ENCODE peak calls at places on chromosomes 3 and 15, in four cellular contexts. P, O, Q and G are unnamed samples.

GRCh38 chr3:77191640-77192039 is 151.7 kb downstream of the ROBO2 start:
- DNase-seq in P (no peak), O (no peak), Q (no peak), G (no peak)

GRCh38 chr15:63968122-63968524 is 78.2 kb downstream of the DAPK2 start:
- DNase-seq in P (no peak), O (no peak), Q (no peak), G (no peak)

GRCh38 chr3:43587303-43587702 is 34.5 kb downstream of the ANO10 start:
- DNase-seq in P (no peak), O (no peak), Q (no peak), G (no peak)

GRCh38 chr3:55226696-55227095 is 260.4 kb downstream of the WNT5A start:
- DNase-seq in P (no peak), O (no peak), Q (no peak), G (no peak)

GRCh38 chr15:91652610-91653207 is 200.8 kb upstream of the SLCO3A1 start:
- DNase-seq in P (no peak), O (no peak), Q (no peak), G (no peak)

GRCh38 chr15:78265752-78266224 is 1.4 kb downstream of the DNAJA4 start:
- DNase-seq in P (peak), O (no peak), Q (no peak), G (no peak)

GRCh38 chr3:16072420-16073110 is 101.9 kb upstream of the GALNT15 start:
- DNase-seq in P (peak), O (no peak), Q (no peak), G (no peak)

GRCh38 chr3:77039606-77040553 is at the start of gene ROBO2:
- DNase-seq in P (peak), O (peak), Q (peak), G (peak)

GRCh38 chr3:173065543-173065970 is 75.5 kb downstream of the SPATA16 start:
- DNase-seq in P (peak), O (no peak), Q (no peak), G (no peak)

GRCh38 chr3:197050511-197050910 is 20.9 kb upstream of the MELTF start:
- DNase-seq in P (no peak), O (no peak), Q (no peak), G (no peak)

GRCh38 chr15:69593981-69594966 is 141.7 kb downstream of the RPLP1 start:
- DNase-seq in P (peak), O (no peak), Q (peak), G (peak)

GRCh38 chr3:152583913-152584312 is 251.0 kb upstream of the P2RY1 start:
- DNase-seq in P (no peak), O (no peak), Q (no peak), G (no peak)

GRCh38 chr3:58306662-58307286 is 454 bp downstream of the HTD2 start:
- DNase-seq in P (peak), O (peak), Q (peak), G (peak)

GRCh38 chr3:38843898-38844297 is 27.9 kb upstream of the SCN10A start:
- DNase-seq in P (peak), O (peak), Q (no peak), G (peak)

GRCh38 chr3:13561967-13562366 is 13.0 kb downstream of the FBLN2 start:
- DNase-seq in P (no peak), O (no peak), Q (no peak), G (no peak)

GRCh38 chr3:65636326-65636725 is 402.4 kb downstream of the MAGI1 start:
- DNase-seq in P (no peak), O (no peak), Q (peak), G (no peak)

GRCh38 chr15:57375827-57376694 is at the start of gene CGNL1:
- DNase-seq in P (no peak), O (peak), Q (peak), G (peak)

GRCh38 chr3:112774293-112774926 is 72.3 kb downstream of the CD200R1L start:
- DNase-seq in P (peak), O (no peak), Q (no peak), G (peak)

GRCh38 chr15:101277038-101277822 is at the start of gene SELENOS:
- DNase-seq in P (peak), O (peak), Q (peak), G (peak)

GRCh38 chr15:58065445-58066041 is at the start of gene ALDH1A2:
- DNase-seq in P (no peak), O (peak), Q (peak), G (peak)

GRCh38 chr15:50358805-50359204 is 3.8 kb upstream of the GABPB1 start:
- DNase-seq in P (peak), O (peak), Q (peak), G (peak)
- TF ChIP-seq CTCF in P (peak), O (peak), Q (peak), G (peak)

GRCh38 chr3:124492824-124493223 is 237.4 kb upstream of the UMPS start:
- DNase-seq in P (peak), O (peak), Q (peak), G (peak)
- TF ChIP-seq CTCF in P (peak), O (no peak), Q (peak), G (peak)

GRCh38 chr3:26712211-26713026 is 89.8 kb downstream of the LRRC3B start:
- DNase-seq in P (peak), O (peak), Q (no peak), G (peak)
- TF ChIP-seq CTCF in P (peak), O (peak), Q (peak), G (peak)

DNA sequence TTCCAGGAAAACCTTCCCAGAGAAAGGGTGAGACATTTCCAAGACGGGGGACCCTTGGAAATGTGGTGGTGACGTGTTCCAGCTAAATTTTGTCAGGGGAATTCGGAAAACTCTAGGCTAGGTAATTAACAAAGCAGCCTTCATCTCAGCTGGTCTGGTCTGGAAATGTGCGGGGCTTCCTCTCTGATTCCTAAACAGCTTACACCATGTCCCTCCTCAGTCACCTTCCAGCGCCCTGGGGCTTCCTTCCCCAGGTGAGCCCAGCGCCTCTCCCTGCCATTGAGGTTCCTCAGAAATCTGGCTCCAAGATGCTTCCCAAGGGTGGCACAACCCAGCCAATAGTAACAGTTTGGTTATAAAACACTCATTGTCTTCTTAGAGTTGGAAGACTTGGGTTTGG is 571 bp downstream of the ACAD9 start:
- DNase-seq in P (no peak), O (no peak), Q (no peak), G (peak)
- TF ChIP-seq CTCF in P (no peak), O (no peak), Q (no peak), G (no peak)

GRCh38 chr3:120114376-120114775 is 20.1 kb upstream of the GSK3B start:
- DNase-seq in P (no peak), O (no peak), Q (no peak), G (no peak)
- TF ChIP-seq CTCF in P (no peak), O (no peak), Q (no peak), G (no peak)

GRCh38 chr3:10935846-10936631 is 56.5 kb upstream of the SLC6A1 start:
- DNase-seq in P (no peak), O (no peak), Q (no peak), G (no peak)

GRCh38 chr3:10933958-10934481 is 58.5 kb upstream of the SLC6A1 start:
- DNase-seq in P (peak), O (no peak), Q (no peak), G (no peak)

GRCh38 chr3:10933470-10933957 is 59.0 kb upstream of the SLC6A1 start:
- DNase-seq in P (no peak), O (no peak), Q (no peak), G (no peak)

GRCh38 chr3:10936686-10937085 is 55.9 kb upstream of the SLC6A1 start:
- DNase-seq in P (no peak), O (no peak), Q (peak), G (no peak)

DNA sequence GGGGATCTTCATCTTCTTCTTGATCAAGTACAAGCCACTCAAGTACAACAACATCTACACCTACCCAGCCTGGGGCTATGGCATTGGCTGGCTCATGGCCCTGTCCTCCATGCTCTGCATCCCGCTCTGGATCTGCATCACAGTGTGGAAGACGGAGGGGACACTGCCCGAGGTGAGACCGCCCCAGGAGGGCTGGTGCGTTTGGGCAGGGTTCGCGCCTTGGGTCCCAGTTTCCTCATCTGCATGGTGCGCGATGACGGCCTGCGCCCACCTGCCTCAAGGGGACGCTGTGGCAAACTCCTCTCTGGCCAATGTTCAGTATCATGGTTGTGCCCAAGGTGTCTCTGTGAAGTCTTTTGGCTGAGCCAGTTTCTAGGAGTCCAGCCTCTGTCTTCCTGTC is 57.5 kb upstream of the SLC6A1 start:
- DNase-seq in P (no peak), O (no peak), Q (no peak), G (no peak)
- TF ChIP-seq CTCF in P (no peak), O (no peak), Q (no peak), G (no peak)

GRCh38 chr3:98359250-98359649 is 5.6 kb downstream of the OR5K4 start:
- DNase-seq in P (no peak), O (no peak), Q (no peak), G (no peak)

GRCh38 chr3:98361289-98361688 is 7.6 kb downstream of the OR5K4 start:
- DNase-seq in P (no peak), O (no peak), Q (no peak), G (no peak)

GRCh38 chr3:98360681-98361080 is 7.0 kb downstream of the OR5K4 start:
- DNase-seq in P (no peak), O (no peak), Q (no peak), G (no peak)

GRCh38 chr3:98359993-98360675 is 6.5 kb downstream of the OR5K4 start:
- DNase-seq in P (no peak), O (no peak), Q (no peak), G (peak)
- TF ChIP-seq CTCF in P (no peak), O (no peak), Q (peak), G (no peak)

DNA sequence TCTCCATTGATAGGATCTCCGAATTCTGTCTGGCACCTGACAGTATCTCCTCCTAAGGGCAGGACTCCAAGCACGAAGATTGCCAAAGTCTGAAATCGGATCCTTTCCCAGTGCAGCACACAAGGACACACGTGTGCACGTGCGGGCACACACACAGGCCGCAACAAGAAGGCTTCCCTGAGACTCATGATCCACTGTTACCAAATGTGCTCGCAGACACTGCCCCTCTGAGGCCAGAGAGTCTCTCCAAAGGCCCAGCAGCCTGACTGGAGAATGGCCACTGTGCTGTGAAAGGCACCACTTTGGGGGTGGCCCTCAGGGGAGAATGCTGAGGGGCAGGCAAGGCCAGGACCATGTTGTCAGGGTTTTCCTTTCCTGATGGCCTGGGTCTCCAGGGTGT is 112.0 kb upstream of the ETV5 start:
- DNase-seq in P (no peak), O (no peak), Q (peak), G (no peak)
- TF ChIP-seq CTCF in P (no peak), O (no peak), Q (peak), G (no peak)

GRCh38 chr3:28922376-28922775 is 358.5 kb upstream of the RBMS3 start:
- DNase-seq in P (no peak), O (no peak), Q (no peak), G (no peak)

GRCh38 chr3:28915711-28916481 is 365.0 kb upstream of the RBMS3 start:
- DNase-seq in P (peak), O (peak), Q (peak), G (peak)

GRCh38 chr3:28917895-28918294 is 363.0 kb upstream of the RBMS3 start:
- DNase-seq in P (peak), O (no peak), Q (no peak), G (no peak)

GRCh38 chr3:28912120-28912885 is 368.6 kb upstream of the RBMS3 start:
- DNase-seq in P (peak), O (no peak), Q (no peak), G (no peak)

DNA sequence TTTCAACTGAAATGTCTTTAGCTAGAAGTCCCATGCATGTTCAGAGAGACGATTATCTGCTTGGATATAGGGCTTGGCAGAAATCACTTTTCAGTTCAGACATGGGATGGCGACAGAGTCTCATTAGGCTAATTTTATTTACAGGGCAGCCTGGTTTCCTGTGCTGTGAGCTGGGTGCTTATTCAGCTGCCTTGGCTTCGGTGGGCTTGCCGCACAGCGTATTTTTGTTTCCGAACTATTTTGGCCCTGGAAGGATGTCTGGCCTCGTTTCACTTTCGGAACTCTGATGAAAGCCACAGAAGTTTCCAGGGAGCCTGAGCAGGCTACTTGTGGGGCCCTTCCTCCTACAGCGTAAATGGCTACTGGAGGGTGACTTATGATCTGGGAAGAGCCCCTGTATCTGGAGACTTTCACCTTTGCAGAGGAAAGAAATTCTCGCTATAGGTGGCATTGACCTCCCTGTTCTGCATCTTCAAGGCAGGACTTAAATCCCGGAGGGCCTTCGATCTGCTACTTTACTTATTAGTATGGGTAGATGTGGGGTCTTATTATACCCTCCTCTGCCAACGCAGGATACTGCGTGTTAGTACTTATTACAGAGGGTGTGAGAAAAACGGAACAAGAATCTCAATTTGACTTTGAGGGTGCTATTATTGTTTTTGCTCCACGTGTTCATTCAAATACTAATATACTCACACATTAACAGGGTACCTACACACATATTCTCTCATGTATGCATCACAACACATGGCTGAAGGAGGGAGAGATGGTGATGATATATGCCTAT is 364.0 kb upstream of the RBMS3 start:
- DNase-seq in P (peak), O (peak), Q (peak), G (peak)
- TF ChIP-seq CTCF in P (peak), O (no peak), Q (peak), G (no peak)

DNA sequence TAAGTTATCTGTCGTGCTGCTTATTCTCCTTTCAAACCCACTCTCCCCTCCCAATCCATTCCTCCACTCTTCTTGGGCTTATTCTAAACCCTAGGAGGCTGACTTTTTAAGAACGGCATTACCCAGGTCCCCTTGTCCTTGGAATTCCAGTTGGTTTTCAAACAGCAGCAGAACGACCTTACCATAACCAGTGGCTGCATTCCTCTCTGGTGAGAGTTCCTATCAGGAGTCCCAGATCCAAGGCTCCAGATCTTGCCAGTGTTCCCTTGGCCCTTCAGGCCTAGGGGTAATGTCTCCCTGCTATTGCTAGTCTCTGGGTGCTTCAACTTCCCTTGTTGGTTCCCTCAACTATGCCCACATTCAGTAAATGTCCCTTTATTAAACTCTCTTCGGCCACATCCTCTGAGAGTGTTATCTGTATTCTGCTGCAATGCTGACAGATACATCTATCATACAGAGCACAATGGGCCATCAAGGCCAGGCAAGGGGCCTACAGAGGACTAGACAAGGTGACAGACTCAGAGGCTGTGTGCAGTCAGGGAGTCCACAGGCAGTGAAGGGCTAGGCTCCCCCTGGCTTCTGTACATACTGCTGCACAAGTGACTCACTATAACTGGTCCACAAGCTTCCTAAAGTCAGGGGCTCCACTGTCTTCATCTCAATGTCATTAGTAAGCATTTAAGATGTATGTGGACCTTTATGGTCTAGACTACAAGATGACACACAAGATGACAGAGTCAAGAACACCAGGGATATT is 10.1 kb downstream of the LYSMD2 start:
- DNase-seq in P (peak), O (no peak), Q (no peak), G (no peak)
- TF ChIP-seq CTCF in P (peak), O (no peak), Q (no peak), G (no peak)